ENCODE peak calls at places on chromosome 16, in ten cellular contexts. O is iris pigment epithelial cell; D is OCI-M1; L is GDM1; Z is head of caudate nucleus; Y is activated CD4-positive, alpha-beta T cell treated with anti-CD3 and anti-CD28 coated beads, Interleukin-2, amount 50 U/mL, for 48 hours; P is dermis blood vessel endothelial cell; F is EH; C is anterior cingulate cortex; S is HCEC 1CT. T is an unnamed sample.

GRCh38 chr16:78331749-78332148 is 232.3 kb downstream of the WWOX start:
- DNase-seq in O (no peak), D (no peak), L (no peak), Z (no peak), Y (no peak), P (no peak), F (no peak), C (no peak), S (no peak), T (no peak)

GRCh38 chr16:4850211-4850610 is 2.9 kb downstream of the UBN1 start:
- DNase-seq in O (peak), D (peak), L (no peak), Z (no peak), Y (no peak), P (no peak), F (peak), C (no peak), S (peak), T (no peak)

GRCh38 chr16:77986021-77986420 is 36.3 kb upstream of the CLEC3A start:
- DNase-seq in O (no peak), D (no peak), L (no peak), Z (no peak), Y (no peak), P (no peak), F (no peak), C (no peak), S (no peak), T (no peak)

GRCh38 chr16:51509336-51509735 is 358.3 kb upstream of the SALL1 start:
- DNase-seq in O (no peak), D (no peak), L (no peak), Z (no peak), Y (no peak), P (no peak), F (no peak), C (no peak), S (no peak), T (no peak)

GRCh38 chr16:77376358-77376757 is 58.5 kb downstream of the ADAMTS18 start:
- DNase-seq in O (no peak), D (no peak), L (no peak), Z (no peak), Y (peak), P (no peak), F (peak), C (no peak), S (no peak), T (no peak)

GRCh38 chr16:12541672-12542071 is 262.0 kb downstream of the CPPED1 start:
- DNase-seq in O (no peak), D (no peak), L (no peak), Z (no peak), Y (no peak), P (no peak), F (no peak), C (no peak), S (no peak), T (no peak)

GRCh38 chr16:4115209-4115940 is 867 bp downstream of the ADCY9 start:
- DNase-seq in O (peak), D (no peak), L (peak), Z (peak), Y (peak), P (peak), F (peak), C (peak), S (peak), T (peak)

GRCh38 chr16:57590654-57591085 is 37.8 kb upstream of the ADGRG1 start:
- DNase-seq in O (peak), D (no peak), L (no peak), Z (no peak), Y (no peak), P (peak), F (peak), C (no peak), S (peak), T (no peak)

T was measured in activated CD4-positive, alpha-beta memory T cell treated with anti-CD3 and anti-CD28 coated beads, Interleukin-2, amount 10 ng/mL, durations not matched to agents 7 days and 5 days.